ENCODE peak calls at places on chromosomes 13 and 19, in four cellular contexts. B is OCI-LY7; F is activated T-helper 2 cell treated with anti-CD3 and anti-CD28 coated beads, Interferon-gamma antibody, Interleukin-2, Interleukin-4, amounts not matched to agents 10 μg/mL and 5 μg/mL and 100 μg/mL, durations not matched to agents 14 hours and 24 hours and 36 hours; E is kidney epithelial cell. V is an unnamed sample.

GRCh38 chr19:1261863-1262686 is 7.1 kb upstream of the CIRBP start:
- DNase-seq in B (no peak), F (no peak), E (no peak), V (no peak)

GRCh38 chr19:17602217-17602616 is 46.8 kb downstream of the COLGALT1 start:
- DNase-seq in B (no peak), F (no peak), E (no peak), V (no peak)

GRCh38 chr19:38765214-38765613 is 8.1 kb downstream of the LGALS7 start:
- DNase-seq in B (no peak), F (no peak), E (no peak), V (no peak)

GRCh38 chr19:55580628-55581144 is at the start of gene ZNF579:
- DNase-seq in B (peak), F (peak), E (no peak), V (peak)

GRCh38 chr19:873084-874019 is 13.9 kb downstream of the CFD start:
- DNase-seq in B (peak), F (peak), E (no peak), V (peak)

GRCh38 chr13:32849369-32849768 is 166.9 kb upstream of the KL start:
- DNase-seq in B (no peak), F (no peak), E (no peak), V (no peak)

GRCh38 chr19:5306531-5306930 is 34.1 kb downstream of the PTPRS start:
- DNase-seq in B (no peak), F (no peak), E (no peak), V (no peak)

GRCh38 chr19:10887616-10888367 is 16.4 kb downstream of the CARM1 start:
- DNase-seq in B (peak), F (no peak), E (no peak), V (no peak)

GRCh38 chr13:100280681-100281080 is 191.8 kb downstream of the PCCA start:
- DNase-seq in B (no peak), F (no peak), E (no peak), V (no peak)

GRCh38 chr13:95784891-95785290 is 108.0 kb downstream of the DNAJC3 start:
- DNase-seq in B (no peak), F (no peak), E (no peak), V (peak)

GRCh38 chr13:28408235-28408848 is 86.6 kb downstream of the FLT1 start:
- DNase-seq in B (no peak), F (no peak), E (no peak), V (no peak)

GRCh38 chr13:113034451-113035208 is 65.6 kb downstream of the MCF2L start:
- DNase-seq in B (no peak), F (no peak), E (no peak), V (no peak)

GRCh38 chr19:27794444-27795042 is 1418.4 kb downstream of the UQCRFS1 start:
- DNase-seq in B (peak), F (no peak), E (peak), V (peak)

GRCh38 chr13:101892296-101892695 is 439.8 kb downstream of the ITGBL1 start:
- DNase-seq in B (no peak), F (no peak), E (peak), V (no peak)

GRCh38 chr13:46647514-46648065 is 94.6 kb downstream of the LRCH1 start:
- DNase-seq in B (no peak), F (no peak), E (no peak), V (no peak)

GRCh38 chr13:28329395-28330158 is 165.4 kb downstream of the FLT1 start:
- DNase-seq in B (no peak), F (no peak), E (peak), V (no peak)

GRCh38 chr19:9702186-9702585 is 27.3 kb upstream of the ZNF562 start:
- DNase-seq in B (no peak), F (no peak), E (no peak), V (no peak)

GRCh38 chr13:114074671-114075315 is 57.6 kb downstream of the RASA3 start:
- DNase-seq in B (no peak), F (no peak), E (no peak), V (no peak)

GRCh38 chr19:35505956-35506355 is 7.5 kb downstream of the DMKN start:
- DNase-seq in B (no peak), F (no peak), E (no peak), V (no peak)

GRCh38 chr13:44954210-44954609 is 35.1 kb downstream of the NUFIP1 start:
- DNase-seq in B (no peak), F (no peak), E (no peak), V (no peak)

GRCh38 chr19:6047741-6048231 is 62.5 kb downstream of the RFX2 start:
- DNase-seq in B (peak), F (no peak), E (no peak), V (peak)

GRCh38 chr19:11473725-11474124 is 7.1 kb downstream of the ELAVL3 start:
- DNase-seq in B (no peak), F (no peak), E (no peak), V (no peak)